ENCODE peak calls at places on chromosomes 2 and 18, in seven cellular contexts. E is stimulated activated CD8-positive, alpha-beta memory T cell treated with anti-CD3 and anti-CD28 coated beads, Interleukin-15, amount 100 ng/mL, for 1 hour; O is HS-5; H is left ventricle myocardium superior; A is nucleus accumbens; N is thoracic aorta; D is NCI-H82. K is an unnamed sample.

GRCh38 chr2:219475697-219476604 is 22.7 kb upstream of the GMPPA start:
- DNase-seq in E (peak), O (no peak), N (no peak), H (peak), D (peak), A (peak), K (peak)

GRCh38 chr2:236008006-236008405 is 160.2 kb downstream of the GBX2 start:
- DNase-seq in O (no peak), A (no peak), E (no peak), N (no peak), D (no peak), H (no peak), K (no peak)

GRCh38 chr2:196403471-196403870 is 232.1 kb upstream of the STK17B start:
- DNase-seq in H (no peak), N (no peak), O (no peak), D (no peak), A (no peak), E (no peak), K (no peak)

GRCh38 chr2:98654702-98655488 is 46.5 kb downstream of the UNC50 start:
- DNase-seq in H (no peak), D (no peak), O (no peak), E (no peak), A (no peak), N (no peak), K (no peak)

GRCh38 chr2:235925250-235925919 is 242.8 kb downstream of the GBX2 start:
- DNase-seq in H (no peak), A (no peak), D (no peak), O (no peak), E (no peak), N (no peak), K (no peak)

GRCh38 chr2:53633441-53633840 is 134.2 kb upstream of the CHAC2 start:
- DNase-seq in N (no peak), D (no peak), H (no peak), A (no peak), E (no peak), O (peak), K (no peak)

GRCh38 chr2:202555354-202555753 is 79.4 kb upstream of the FAM117B start:
- DNase-seq in H (no peak), D (no peak), O (no peak), N (no peak), A (no peak), E (no peak), K (no peak)

GRCh38 chr2:236616031-236616430 is 46.4 kb downstream of the ACKR3 start:
- DNase-seq in N (no peak), E (no peak), D (no peak), H (no peak), A (no peak), O (no peak), K (no peak)

GRCh38 chr2:176126929-176127768 is 2.4 kb upstream of the HOXD8 start:
- DNase-seq in D (peak), A (peak), E (peak), H (peak), O (no peak), N (no peak), K (peak)

GRCh38 chr2:120669121-120669952 is 66.3 kb upstream of the GLI2 start:
- DNase-seq in N (no peak), H (no peak), O (no peak), D (peak), E (no peak), A (no peak), K (no peak)

GRCh38 chr2:38315707-38316333 is 61.3 kb downstream of the ATL2 start:
- DNase-seq in N (no peak), A (no peak), H (no peak), E (no peak), D (peak), O (no peak), K (no peak)

GRCh38 chr2:168521342-168521741 is 65.3 kb downstream of the CERS6 start:
- DNase-seq in O (no peak), N (no peak), D (peak), E (no peak), A (no peak), H (no peak), K (peak)

GRCh38 chr2:37414470-37414949 is 70.1 kb downstream of the QPCT start:
- DNase-seq in E (no peak), O (peak), H (no peak), D (peak), N (no peak), A (no peak), K (no peak)

GRCh38 chr2:220569380-220569779 is 942.0 kb downstream of the SLC4A3 start:
- DNase-seq in E (no peak), A (no peak), N (no peak), H (no peak), D (no peak), O (no peak), K (no peak)

GRCh38 chr2:233674314-233674713 is 2.6 kb downstream of the UGT1A9 start:
- DNase-seq in H (no peak), A (no peak), N (no peak), O (no peak), D (no peak), E (no peak), K (no peak)

GRCh38 chr2:144078802-144079386 is 441.0 kb downstream of the ZEB2 start:
- DNase-seq in E (no peak), N (no peak), D (no peak), O (no peak), H (no peak), A (no peak), K (no peak)

GRCh38 chr2:32002406-32002805 is 8.4 kb downstream of the MEMO1 start:
- DNase-seq in D (no peak), E (no peak), N (no peak), O (no peak), H (no peak), A (no peak), K (no peak)

GRCh38 chr2:43400508-43400907 is 174.1 kb upstream of the ZFP36L2 start:
- DNase-seq in N (no peak), D (no peak), H (no peak), A (no peak), O (no peak), E (no peak), K (no peak)

GRCh38 chr2:37568565-37568964 is 102.9 kb downstream of the CDC42EP3 start:
- DNase-seq in O (no peak), D (no peak), H (no peak), N (no peak), E (no peak), A (no peak), K (no peak)

GRCh38 chr18:59198215-59198614 is 21.7 kb upstream of the GRP start:
- DNase-seq in N (no peak), O (no peak), D (no peak), E (no peak), A (no peak), H (no peak), K (no peak)

GRCh38 chr2:154132827-154133226 is 261.1 kb downstream of the GALNT13 start:
- DNase-seq in D (no peak), N (no peak), E (no peak), H (no peak), A (no peak), O (no peak), K (no peak)

GRCh38 chr2:1855150-1855549 is 110.8 kb upstream of the PXDN start:
- DNase-seq in O (no peak), H (no peak), N (no peak), E (no peak), A (no peak), D (peak), K (no peak)

GRCh38 chr2:84865181-84865783 is 15.6 kb downstream of the TRABD2A start:
- DNase-seq in N (no peak), D (peak), E (no peak), H (no peak), O (no peak), A (no peak), K (no peak)

GRCh38 chr18:3306391-3306790 is 44.5 kb downstream of the MYL12B start:
- DNase-seq in N (no peak), D (no peak), O (no peak), A (no peak), E (no peak), H (no peak), K (no peak)